ENCODE peak calls at places on chromosome 11, in nine cellular contexts. Q is GM10248, T is endothelial cell, E is prostate gland, A is brain microvascular endothelial cell, B is HCT116, N is neural progenitor cell, I is RWPE1, H is neural crest cell. M is an unnamed sample.

GRCh38 chr11:128505449-128506058 is 81.8 kb downstream of the ETS1 start:
- DNase-seq in I (no peak), N (no peak), A (no peak), E (no peak), Q (no peak), H (no peak), T (no peak), B (no peak), M (no peak)

GRCh38 chr11:117855452-117855851 is 21.0 kb downstream of the FXYD6 start:
- DNase-seq in B (no peak), I (no peak), H (no peak), Q (no peak), E (no peak), A (no peak), T (no peak), N (no peak), M (no peak)

GRCh38 chr11:36431429-36432092 is 78.5 kb downstream of the TRAF6 start:
- DNase-seq in H (no peak), B (peak), E (no peak), Q (no peak), T (no peak), N (peak), I (peak), A (peak), M (no peak)

GRCh38 chr11:110190885-110191284 is 97.7 kb downstream of the ZC3H12C start:
- DNase-seq in A (no peak), N (no peak), B (no peak), I (no peak), T (no peak), H (no peak), Q (no peak), E (no peak), M (no peak)

GRCh38 chr11:67044496-67044895 is 12.2 kb upstream of the RHOD start:
- DNase-seq in A (no peak), N (no peak), E (no peak), I (no peak), Q (no peak), H (no peak), T (no peak), B (no peak), M (no peak)

GRCh38 chr11:60724420-60724819 is at the start of gene MS4A18:
- DNase-seq in A (no peak), B (no peak), T (no peak), Q (no peak), E (no peak), N (no peak), I (no peak), H (no peak), M (no peak)

GRCh38 chr11:6062691-6063358 is 32.3 kb upstream of the OR56A1 start:
- DNase-seq in T (no peak), A (no peak), H (no peak), Q (no peak), I (no peak), N (no peak), E (no peak), B (no peak), M (no peak)

GRCh38 chr11:120183701-120184141 is 27.1 kb upstream of the OAF start:
- DNase-seq in T (no peak), E (no peak), B (no peak), N (no peak), I (no peak), A (no peak), Q (no peak), H (no peak), M (no peak)

GRCh38 chr11:2574043-2574552 is 125.7 kb downstream of the KCNQ1OT1 start:
- DNase-seq in Q (no peak), H (no peak), T (no peak), A (no peak), I (no peak), N (no peak), E (no peak), B (no peak), M (peak)

GRCh38 chr11:71563401-71563800 is 2.0 kb upstream of the KRTAP5-10 start:
- DNase-seq in T (peak), I (peak), B (peak), N (peak), H (peak), A (peak), Q (peak), E (no peak), M (no peak)

GRCh38 chr11:123601737-123602136 is 52.7 kb downstream of the SCN3B start:
- DNase-seq in N (no peak), T (no peak), Q (no peak), H (no peak), I (no peak), B (no peak), A (no peak), E (no peak), M (no peak)

GRCh38 chr11:83335446-83336070 is 49.4 kb upstream of the CCDC90B start:
- DNase-seq in B (no peak), Q (no peak), I (no peak), H (no peak), A (no peak), N (no peak), T (no peak), E (no peak), M (no peak)

GRCh38 chr11:12167098-12167999 is 57.0 kb downstream of the MICAL2 start:
- DNase-seq in T (no peak), E (no peak), I (peak), Q (no peak), B (peak), A (peak), H (no peak), N (no peak), M (no peak)

GRCh38 chr11:28461846-28462245 is 353.7 kb downstream of the METTL15 start:
- DNase-seq in A (no peak), H (no peak), I (no peak), N (no peak), T (no peak), B (no peak), Q (no peak), E (no peak), M (no peak)

GRCh38 chr11:119493712-119494111 is 70.7 kb upstream of the THY1 start:
- DNase-seq in T (peak), A (peak), I (peak), N (peak), B (no peak), H (no peak), E (no peak), Q (peak), M (no peak)

GRCh38 chr11:120911943-120912342 is 112.0 kb upstream of the TBCEL start:
- DNase-seq in H (no peak), N (no peak), B (no peak), I (peak), A (no peak), E (no peak), T (no peak), Q (no peak), M (no peak)

GRCh38 chr11:100403817-100404216 is 283.3 kb upstream of the ARHGAP42 start:
- DNase-seq in A (peak), N (peak), B (no peak), E (no peak), H (no peak), I (no peak), T (no peak), Q (no peak), M (no peak)

GRCh38 chr11:134905966-134906955 is 494.2 kb upstream of the B3GAT1 start:
- DNase-seq in E (no peak), N (no peak), Q (no peak), T (no peak), A (no peak), I (no peak), H (no peak), B (no peak), M (no peak)

GRCh38 chr11:127056338-127056971 is 55.9 kb upstream of the KIRREL3 start:
- DNase-seq in Q (no peak), B (no peak), T (no peak), E (no peak), H (no peak), I (no peak), N (no peak), A (no peak), M (no peak)

GRCh38 chr11:123308077-123308476 is 113.0 kb upstream of the CLMP start:
- DNase-seq in I (no peak), Q (no peak), T (no peak), A (no peak), B (no peak), N (no peak), E (no peak), H (no peak), M (no peak)

GRCh38 chr11:64799925-64800632 is 2.9 kb downstream of the MAP4K2 start:
- DNase-seq in T (no peak), B (no peak), Q (no peak), I (no peak), A (no peak), H (no peak), E (no peak), N (no peak), M (no peak)

GRCh38 chr11:69567951-69568808 is 72.8 kb upstream of the CCND1 start:
- DNase-seq in T (no peak), I (no peak), B (no peak), N (no peak), E (no peak), A (no peak), Q (no peak), H (no peak), M (no peak)

GRCh38 chr11:6812391-6813005 is 13.0 kb upstream of the OR6A2 start:
- DNase-seq in A (peak), Q (peak), H (peak), I (peak), E (peak), N (peak), B (peak), T (peak), M (no peak)

GRCh38 chr11:1943977-1944376 is 3.2 kb upstream of the MRPL23 start:
- DNase-seq in A (no peak), I (peak), N (no peak), B (no peak), Q (no peak), E (no peak), H (peak), T (no peak), M (no peak)

GRCh38 chr11:133950874-133951483 is 5.8 kb downstream of the IGSF9B start:
- DNase-seq in B (no peak), E (no peak), Q (no peak), I (no peak), H (no peak), A (no peak), N (peak), T (no peak), M (no peak)

GRCh38 chr11:96155627-96156378 is 187.2 kb downstream of the MAML2 start:
- DNase-seq in I (peak), Q (peak), E (peak), H (no peak), N (peak), B (peak), T (no peak), A (peak), M (no peak)

GRCh38 chr11:133957926-133958325 is 1.2 kb upstream of the IGSF9B start:
- DNase-seq in A (no peak), E (no peak), I (no peak), Q (no peak), B (no peak), N (no peak), H (no peak), T (no peak), M (no peak)

GRCh38 chr11:64644348-64645242 is 53.6 kb downstream of the SLC22A12 start:
- DNase-seq in H (no peak), A (no peak), Q (peak), N (peak), E (no peak), T (no peak), I (no peak), B (no peak), M (no peak)

GRCh38 chr11:65212226-65212801 is 30.6 kb downstream of the CAPN1 start:
- DNase-seq in T (no peak), A (no peak), I (no peak), Q (no peak), B (no peak), E (no peak), H (no peak), N (no peak), M (no peak)

GRCh38 chr11:66388746-66389386 is 17.3 kb upstream of the SLC29A2 start:
- DNase-seq in N (peak), E (peak), B (peak), Q (peak), H (peak), I (peak), T (peak), A (peak), M (peak)

GRCh38 chr11:14908214-14908880 is 16.3 kb upstream of the CYP2R1 start:
- DNase-seq in H (no peak), T (no peak), I (peak), E (peak), A (peak), Q (no peak), B (peak), N (peak), M (no peak)

GRCh38 chr11:124732230-124732629 is 7.5 kb upstream of the NRGN start:
- DNase-seq in T (no peak), H (no peak), Q (no peak), I (no peak), B (no peak), A (no peak), N (no peak), E (no peak), M (no peak)

GRCh38 chr11:117823941-117824420 is 563 bp downstream of the FXYD2 start:
- DNase-seq in H (no peak), E (no peak), T (no peak), I (no peak), B (no peak), N (no peak), A (no peak), Q (no peak), M (peak)

GRCh38 chr11:86476109-86476861 is 101.6 kb downstream of the CCDC81 start:
- DNase-seq in N (no peak), I (no peak), H (no peak), B (no peak), E (no peak), A (peak), T (no peak), Q (no peak), M (no peak)

GRCh38 chr11:44190883-44191230 is 95.4 kb downstream of the EXT2 start:
- DNase-seq in N (peak), Q (no peak), E (no peak), H (no peak), B (no peak), T (no peak), A (no peak), I (no peak), M (no peak)

GRCh38 chr11:44192701-44193100 is 97.2 kb downstream of the EXT2 start:
- DNase-seq in Q (no peak), B (no peak), E (no peak), N (no peak), T (no peak), I (no peak), A (no peak), H (no peak), M (no peak)

GRCh38 chr11:44192015-44192380 is 96.5 kb downstream of the EXT2 start:
- DNase-seq in T (no peak), I (no peak), B (no peak), A (no peak), N (no peak), E (no peak), H (no peak), Q (no peak), M (no peak)

GRCh38 chr11:44189986-44190882 is 94.8 kb downstream of the EXT2 start:
- DNase-seq in T (no peak), B (no peak), I (no peak), N (no peak), Q (no peak), H (no peak), E (no peak), A (no peak), M (no peak)

GRCh38 chr11:44191322-44192014 is 96.0 kb downstream of the EXT2 start:
- DNase-seq in E (no peak), N (peak), Q (no peak), B (no peak), H (no peak), T (no peak), A (no peak), I (no peak), M (no peak)
- TF ChIP-seq CTCF in E (no peak), N (no peak), Q (no peak), B (no peak), H (no peak), T (no peak), A (no peak), I (no peak), M (no peak)

GRCh38 chr11:16276251-16276650 is 80.1 kb downstream of the SOX6 start:
- DNase-seq in A (no peak), E (no peak), B (no peak), Q (no peak), N (no peak), I (no peak), T (no peak), H (no peak), M (no peak)
- TF ChIP-seq CTCF in A (no peak), E (no peak), B (no peak), Q (no peak), N (no peak), I (no peak), T (no peak), H (no peak), M (no peak)

DNA sequence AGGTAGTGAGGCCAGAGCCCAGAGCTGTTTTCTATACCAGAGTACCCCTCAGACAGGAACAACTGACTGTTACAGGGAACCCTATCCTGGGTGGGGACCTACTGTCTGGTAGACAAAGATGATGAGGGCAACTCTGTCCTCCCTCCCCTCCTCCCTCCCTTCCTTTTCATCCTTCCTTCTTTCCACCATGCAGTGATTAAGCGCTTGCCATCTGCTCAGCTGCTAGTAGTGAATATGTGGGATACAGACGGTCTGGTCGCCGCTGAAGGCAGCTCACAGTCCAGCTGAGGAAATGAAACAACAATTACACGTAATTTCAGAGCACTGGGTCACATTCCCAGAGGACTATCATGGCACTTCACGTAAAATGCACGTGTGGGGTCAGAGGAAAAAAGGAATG is 597.1 kb downstream of the BUD13 start:
- DNase-seq in B (no peak), T (no peak), I (no peak), N (no peak), H (no peak), A (no peak), E (no peak), Q (no peak), M (no peak)
- TF ChIP-seq CTCF in B (no peak), T (no peak), I (no peak), N (no peak), H (no peak), A (no peak), E (no peak), Q (no peak), M (no peak)

GRCh38 chr11:112812719-112813118 is 148.5 kb upstream of the NCAM1 start:
- DNase-seq in B (no peak), A (no peak), I (no peak), Q (no peak), T (no peak), H (no peak), E (no peak), N (no peak), M (no peak)
- TF ChIP-seq CTCF in B (no peak), A (no peak), I (no peak), Q (no peak), T (no peak), H (no peak), E (no peak), N (no peak), M (no peak)

DNA sequence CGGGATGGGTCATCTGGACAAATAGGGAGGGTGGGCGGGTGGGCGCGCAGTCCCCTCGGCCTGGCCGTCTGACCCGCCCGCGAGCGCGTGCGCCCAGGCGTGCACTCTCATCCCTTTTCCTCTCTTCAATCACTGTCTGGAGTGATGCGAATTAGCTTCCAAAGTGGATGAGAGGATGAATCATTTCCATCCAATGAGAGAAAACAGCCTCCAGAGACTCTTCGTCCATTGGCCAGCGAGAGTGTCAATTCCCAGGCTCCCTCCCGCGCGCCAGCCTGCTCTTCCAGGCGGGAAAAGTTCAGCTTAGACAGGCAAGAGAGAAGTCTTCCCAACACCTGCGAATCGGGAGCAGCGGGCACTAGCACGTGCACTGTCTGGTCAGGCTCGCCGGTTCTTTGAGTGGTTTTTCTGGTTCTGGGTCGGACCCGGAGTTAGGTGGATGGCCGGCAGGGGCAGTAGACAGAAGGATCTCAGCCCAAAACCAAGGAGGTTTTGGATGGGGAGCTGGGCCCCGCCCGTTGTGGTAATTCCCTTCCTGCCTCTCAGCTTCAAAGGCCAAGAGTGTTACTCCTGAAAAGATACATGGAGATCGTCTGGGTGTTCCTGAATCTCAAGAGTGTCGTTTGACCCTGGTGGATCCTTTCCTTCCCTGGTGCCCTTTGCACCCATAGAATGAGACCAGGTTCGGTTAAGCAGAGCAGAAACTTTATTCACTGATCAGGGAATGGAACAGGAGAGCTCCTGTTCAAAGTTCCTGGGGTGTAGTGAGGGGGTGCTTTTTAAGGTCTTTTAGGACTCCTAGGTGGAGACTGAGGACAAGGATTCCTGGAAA is 33.4 kb upstream of the GLYATL1 start:
- DNase-seq in H (peak), Q (no peak), N (peak), T (peak), B (no peak), E (peak), A (peak), I (peak), M (no peak)
- TF ChIP-seq CTCF in H (peak), Q (no peak), N (peak), T (peak), B (peak), E (peak), A (peak), I (no peak), M (no peak)

DNA sequence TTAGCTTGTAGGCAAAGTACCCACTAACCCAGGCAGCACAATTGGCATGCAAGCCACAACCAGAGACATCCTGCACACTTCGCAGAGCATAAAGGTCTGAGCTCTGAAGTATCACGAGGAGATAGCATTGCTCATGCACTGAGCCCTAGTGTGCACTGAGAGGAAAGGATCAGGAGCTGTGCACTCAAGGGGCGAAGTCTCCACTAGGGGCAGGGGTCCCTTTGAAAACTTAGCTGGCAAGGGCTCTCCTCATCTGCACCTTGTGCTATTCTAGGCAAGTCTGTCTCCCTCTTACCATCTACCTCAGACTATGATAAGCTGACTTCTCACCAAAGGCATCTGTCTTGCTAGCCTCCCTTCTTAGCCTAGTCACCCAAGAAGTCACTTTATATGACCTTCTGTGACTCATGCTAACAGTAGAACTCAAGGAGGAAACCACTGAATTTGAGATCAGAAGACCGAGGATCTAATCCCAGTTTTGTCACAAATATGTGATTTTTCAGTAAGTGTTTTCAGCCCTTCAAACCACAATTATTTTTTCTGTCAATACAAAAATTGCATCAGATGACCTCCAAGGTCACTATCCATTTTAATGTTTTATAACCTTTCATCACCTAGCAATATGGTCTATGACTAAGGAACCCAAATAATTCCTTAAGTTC is 1078.0 kb downstream of the NTM start:
- DNase-seq in E (no peak), B (no peak), Q (no peak), N (no peak), T (no peak), A (peak), H (no peak), I (no peak), M (no peak)
- TF ChIP-seq CTCF in E (no peak), B (no peak), Q (no peak), N (peak), T (no peak), A (peak), H (no peak), I (no peak), M (no peak)

GRCh38 chr11:34311126-34311525 is 46.7 kb downstream of the ABTB2 start:
- DNase-seq in I (no peak), A (no peak), H (no peak), E (no peak), B (no peak), Q (no peak), T (no peak), N (no peak), M (no peak)

GRCh38 chr11:34308049-34308692 is 49.6 kb downstream of the ABTB2 start:
- DNase-seq in T (no peak), H (no peak), E (no peak), I (peak), A (no peak), B (peak), Q (no peak), N (no peak), M (no peak)

GRCh38 chr11:34305780-34306179 is 52.0 kb downstream of the ABTB2 start:
- DNase-seq in Q (no peak), N (no peak), B (no peak), H (no peak), I (no peak), E (no peak), A (no peak), T (no peak), M (no peak)

GRCh38 chr11:34309970-34310369 is 47.8 kb downstream of the ABTB2 start:
- DNase-seq in B (no peak), E (no peak), Q (no peak), I (no peak), N (no peak), T (no peak), H (no peak), A (no peak), M (no peak)

GRCh38 chr11:34308821-34309585 is 48.8 kb downstream of the ABTB2 start:
- DNase-seq in H (no peak), I (no peak), T (no peak), Q (no peak), B (no peak), N (no peak), E (no peak), A (no peak), M (no peak)
- TF ChIP-seq CTCF in H (no peak), I (no peak), T (no peak), Q (no peak), B (no peak), N (no peak), E (no peak), A (no peak), M (no peak)